ENCODE peak calls at places on chromosomes 13 and 19, in ten cellular contexts. D is brain microvascular endothelial cell, K is HAP-1, L is GM23248, W is Karpas-422, E is astrocyte, O is choroid plexus epithelial cell, Q is heart left ventricle, F is tibial nerve, P is prostate gland. U is an unnamed sample.
A peak's percentile ranks its signal among the peaks of the same experiment; 100 is the strongest.

GRCh38 chr19:6213696-6214585 is 65.8 kb downstream of the MLLT1 start:
- DNase-seq in O (no peak), F (no peak), W (no peak), Q (no peak), D (no peak), P (no peak), K (no peak), E (no peak), L (no peak), U (no peak)

GRCh38 chr13:44904982-44905381 is 84.3 kb downstream of the NUFIP1 start:
- DNase-seq in Q (no peak), D (peak; percentile 97), P (peak; percentile 50), K (peak; percentile 96), W (no peak), L (peak; percentile 98), F (peak; percentile 47), E (peak; percentile 97), O (peak; percentile 98), U (no peak)

GRCh38 chr19:50717026-50717723 is 2.4 kb downstream of the SHANK1 start:
- DNase-seq in F (no peak), P (no peak), L (no peak), O (no peak), K (no peak), E (no peak), Q (no peak), W (no peak), D (no peak), U (no peak)

GRCh38 chr13:77000475-77000874 is 8.6 kb downstream of the CLN5 start:
- DNase-seq in O (no peak), F (no peak), W (no peak), P (no peak), Q (no peak), E (no peak), D (no peak), K (no peak), L (peak; percentile 25), U (peak; percentile 29)

GRCh38 chr13:52395704-52396103 is 10.3 kb downstream of the THSD1 start:
- DNase-seq in D (no peak), F (no peak), K (no peak), O (no peak), P (no peak), Q (no peak), L (no peak), W (no peak), E (no peak), U (no peak)

GRCh38 chr13:66660013-66660804 is 569.9 kb downstream of the PCDH9 start:
- DNase-seq in W (peak; percentile 75), D (peak; percentile 62), P (no peak), L (peak; percentile 2), Q (no peak), F (no peak), K (no peak), E (peak; percentile 74), O (peak; percentile 79), U (peak; percentile 52)

GRCh38 chr13:113112893-113113845 is 7.6 kb downstream of the F7 start:
- DNase-seq in O (no peak), F (no peak), L (no peak), W (no peak), K (no peak), P (no peak), Q (no peak), E (no peak), D (no peak), U (no peak)

GRCh38 chr13:82088781-82089180 is 1747.9 kb upstream of the SPRY2 start:
- DNase-seq in W (no peak), F (no peak), Q (no peak), P (no peak), E (no peak), K (no peak), O (peak; percentile 52), L (no peak), D (no peak), U (no peak)

GRCh38 chr13:50613356-50613831 is 230.1 kb downstream of the DLEU7 start:
- DNase-seq in D (no peak), E (peak; percentile 26), K (no peak), P (no peak), W (no peak), O (no peak), Q (no peak), L (peak; percentile 31), F (no peak), U (no peak)

GRCh38 chr13:30847697-30848307 is 58.3 kb upstream of the MEDAG start:
- DNase-seq in D (peak; percentile 99), Q (peak; percentile 35), O (peak; percentile 100), P (no peak), W (no peak), K (no peak), F (no peak), E (peak; percentile 100), L (peak; percentile 99), U (peak; percentile 95)
- H3K4me3 ChIP-seq in D (no peak overlapping the region), Q (no peak overlapping the region), O (no peak overlapping the region), P (no peak overlapping the region), W (no peak overlapping the region), K (no peak overlapping the region), F (no peak overlapping the region), E (peak overlapping the region; percentile 35), L (peak overlapping the region; percentile 42), U (no peak overlapping the region)

DNA sequence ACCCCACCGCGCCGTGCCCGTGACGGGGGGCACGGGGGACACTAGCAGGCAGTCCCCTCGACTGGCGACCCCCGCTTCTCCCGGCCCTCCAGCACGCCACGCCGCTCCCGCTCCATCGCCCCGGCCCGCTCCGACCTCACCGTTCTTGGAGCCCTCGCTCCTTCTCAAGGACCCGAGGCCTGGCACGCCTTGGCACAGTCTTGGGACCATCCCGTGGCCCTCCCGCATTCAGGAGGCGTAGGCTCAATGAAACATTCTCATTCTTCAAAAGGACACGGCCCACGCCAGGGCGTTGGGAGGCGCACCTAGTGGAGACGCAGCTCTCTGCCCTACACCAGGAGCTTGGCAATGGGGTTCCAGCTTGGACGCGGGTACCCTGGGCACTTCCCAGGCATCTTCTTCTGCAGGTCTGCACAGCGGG is 473 bp upstream of the CERS1 start:
- DNase-seq in O (no peak), W (no peak), P (no peak), L (peak; percentile 49), E (no peak), D (no peak), Q (no peak), F (no peak), K (no peak), U (peak; percentile 54)
- H3K4me3 ChIP-seq in O (no peak overlapping the region), W (no peak overlapping the region), P (peak overlapping the region; percentile 13), L (peak overlapping the region; percentile 23), E (no peak overlapping the region), D (no peak overlapping the region), Q (no peak overlapping the region), F (peak overlapping the region; percentile 67), K (no peak overlapping the region), U (peak overlapping the region; percentile 60)

GRCh38 chr13:34344761-34345600 is 527.0 kb downstream of the RFC3 start:
- DNase-seq in E (peak; percentile 26), L (no peak), Q (no peak), K (peak; percentile 81), D (no peak), W (no peak), P (no peak), F (no peak), O (no peak), U (no peak)
- H3K4me3 ChIP-seq in E (no peak overlapping the region), L (no peak overlapping the region), Q (no peak overlapping the region), K (no peak overlapping the region), D (no peak overlapping the region), W (no peak overlapping the region), P (no peak overlapping the region), F (no peak overlapping the region), O (no peak overlapping the region), U (no peak overlapping the region)

DNA sequence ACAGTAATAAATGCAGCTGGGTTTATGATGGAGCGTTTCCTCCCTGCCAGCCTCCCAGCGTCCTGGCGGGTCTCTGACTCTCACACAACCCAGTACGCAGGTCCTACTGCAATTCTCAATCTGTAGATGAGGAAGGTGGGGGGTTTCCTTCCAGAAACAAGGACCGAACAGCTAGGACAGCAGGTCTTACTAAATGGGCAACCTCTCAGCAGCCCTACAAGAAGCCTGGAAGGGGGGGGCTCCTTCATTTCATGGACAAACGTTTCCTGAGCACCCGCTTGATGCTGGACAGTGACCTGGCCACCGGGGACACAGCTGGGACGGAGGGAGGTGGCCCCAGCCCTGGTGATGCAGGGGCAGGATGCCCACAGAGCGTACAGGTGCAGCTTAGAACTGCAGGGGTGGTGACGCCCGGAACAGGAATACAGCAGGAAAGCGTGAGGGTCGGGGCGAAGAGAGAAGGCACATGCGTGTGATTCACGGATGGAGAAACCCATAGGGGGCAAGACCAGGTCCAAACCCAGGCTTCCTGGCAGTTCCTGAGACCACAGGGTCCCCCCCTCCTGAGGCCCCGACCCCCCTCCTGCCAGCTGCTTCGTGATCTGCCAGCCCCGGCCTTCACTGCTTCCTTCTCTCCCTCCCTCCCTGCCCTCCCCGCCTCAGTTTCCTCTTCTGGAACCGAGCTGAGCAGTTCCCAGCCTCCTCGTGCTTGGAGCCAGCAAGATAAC is 732 bp upstream of the C2CD4C start:
- DNase-seq in Q (no peak), L (no peak), E (no peak), D (no peak), F (peak; percentile 8), K (no peak), P (no peak), O (peak; percentile 4), W (no peak), U (peak; percentile 37)
- H3K4me3 ChIP-seq in Q (peak overlapping the region; percentile 60), L (no peak overlapping the region), E (no peak overlapping the region), D (no peak overlapping the region), F (peak overlapping the region; percentile 48), K (peak overlapping the region; percentile 70), P (peak overlapping the region; percentile 33), O (no peak overlapping the region), W (no peak overlapping the region), U (peak overlapping the region; percentile 63)

GRCh38 chr19:41552558-41552957 is 23.4 kb upstream of the CEACAM21 start:
- DNase-seq in P (no peak), O (no peak), W (no peak), Q (no peak), L (no peak), E (no peak), F (no peak), D (no peak), K (no peak), U (no peak)

GRCh38 chr19:41554902-41555301 is 21.1 kb upstream of the CEACAM21 start:
- DNase-seq in D (no peak), F (no peak), P (no peak), E (no peak), W (no peak), L (no peak), Q (no peak), K (no peak), O (no peak), U (no peak)

GRCh38 chr19:41551711-41552110 is 24.3 kb upstream of the CEACAM21 start:
- DNase-seq in L (no peak), O (no peak), P (no peak), W (no peak), E (no peak), D (no peak), K (no peak), F (no peak), Q (no peak), U (no peak)

GRCh38 chr19:41553804-41554203 is 22.2 kb upstream of the CEACAM21 start:
- DNase-seq in E (no peak), O (no peak), D (no peak), P (no peak), W (no peak), Q (no peak), L (no peak), K (no peak), F (no peak), U (no peak)

DNA sequence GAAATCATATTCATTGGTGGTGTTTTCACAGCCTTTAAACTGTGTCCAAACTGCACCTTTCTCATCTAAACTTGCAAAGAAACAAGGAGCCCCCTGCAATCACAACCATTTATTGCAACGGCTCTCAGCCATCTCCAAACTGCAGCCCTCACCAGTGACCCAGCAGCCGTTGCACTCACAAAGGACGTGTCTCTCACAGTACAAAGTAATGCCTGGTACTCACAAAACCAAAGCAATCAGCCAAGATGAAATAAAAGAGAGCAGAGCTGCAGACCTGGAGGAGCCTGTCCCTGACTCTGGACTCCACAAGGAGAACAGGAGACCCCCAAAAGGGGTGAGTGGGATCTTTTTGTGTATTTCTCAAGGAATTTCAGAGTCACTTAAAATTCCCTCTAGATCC is 20.2 kb upstream of the CEACAM21 start:
- DNase-seq in E (no peak), D (no peak), O (no peak), P (no peak), W (no peak), Q (no peak), L (no peak), F (no peak), K (no peak), U (no peak)
- H3K4me3 ChIP-seq in E (no peak overlapping the region), D (no peak overlapping the region), O (no peak overlapping the region), P (no peak overlapping the region), W (no peak overlapping the region), Q (no peak overlapping the region), L (no peak overlapping the region), F (no peak overlapping the region), K (no peak overlapping the region), U (no peak overlapping the region)

U was measured in A673.